ENCODE peak calls at places on chromosome 21, in five cellular contexts. One of them, this sample, is unnamed.
A peak's percentile ranks its signal among the peaks of the same experiment; 100 is the strongest.

GRCh38 chr21:26070822-26071425 is 99.6 kb downstream of the APP start:
- DNase-seq in effector memory CD4-positive, alpha-beta T cell: no peak
- DNase-seq in suprapubic skin: peak; percentile 73
- DNase-seq in H1: no peak
- DNase-seq in fibroblast of lung: peak; percentile 66
- DNase-seq in this sample: peak; percentile 20

GRCh38 chr21:35520302-35520701 is 471.2 kb upstream of the RUNX1 start:
- DNase-seq in effector memory CD4-positive, alpha-beta T cell: no peak
- DNase-seq in suprapubic skin: no peak
- DNase-seq in H1: no peak
- DNase-seq in fibroblast of lung: no peak
- DNase-seq in this sample: no peak

GRCh38 chr21:26945916-26946315 is 21.0 kb downstream of the ADAMTS5 start:
- DNase-seq in effector memory CD4-positive, alpha-beta T cell: no peak
- DNase-seq in suprapubic skin: no peak
- DNase-seq in H1: no peak
- DNase-seq in fibroblast of lung: no peak
- DNase-seq in this sample: no peak

GRCh38 chr21:34603002-34603709 is 11.8 kb downstream of the RCAN1 start:
- DNase-seq in effector memory CD4-positive, alpha-beta T cell: no peak
- DNase-seq in suprapubic skin: peak; percentile 80
- DNase-seq in H1: peak; percentile 89
- DNase-seq in fibroblast of lung: peak; percentile 79
- DNase-seq in this sample: peak; percentile 85

GRCh38 chr21:25254491-25255174 is 352.6 kb downstream of the MRPL39 start:
- DNase-seq in effector memory CD4-positive, alpha-beta T cell: no peak
- DNase-seq in suprapubic skin: no peak
- DNase-seq in H1: no peak
- DNase-seq in fibroblast of lung: no peak
- DNase-seq in this sample: peak; percentile 97

GRCh38 chr21:42263591-42264131 is 44.7 kb downstream of the ABCG1 start:
- DNase-seq in effector memory CD4-positive, alpha-beta T cell: no peak
- DNase-seq in suprapubic skin: no peak
- DNase-seq in H1: no peak
- DNase-seq in fibroblast of lung: peak; percentile 42
- DNase-seq in this sample: no peak

GRCh38 chr21:42389449-42389835 is 6.4 kb downstream of the TMPRSS3 start:
- DNase-seq in effector memory CD4-positive, alpha-beta T cell: no peak
- DNase-seq in suprapubic skin: no peak
- DNase-seq in H1: no peak
- DNase-seq in fibroblast of lung: no peak
- DNase-seq in this sample: no peak

GRCh38 chr21:41955516-41955915 is 1.7 kb upstream of the C2CD2 start:
- DNase-seq in effector memory CD4-positive, alpha-beta T cell: no peak
- DNase-seq in suprapubic skin: no peak
- DNase-seq in H1: no peak
- DNase-seq in fibroblast of lung: no peak
- DNase-seq in this sample: no peak

GRCh38 chr21:37245151-37245550 is 22.0 kb downstream of the VPS26C start:
- DNase-seq in effector memory CD4-positive, alpha-beta T cell: no peak
- DNase-seq in suprapubic skin: no peak
- DNase-seq in H1: peak; percentile 41
- DNase-seq in fibroblast of lung: no peak
- DNase-seq in this sample: no peak

GRCh38 chr21:27024316-27024715 is 57.4 kb upstream of the ADAMTS5 start:
- DNase-seq in effector memory CD4-positive, alpha-beta T cell: no peak
- DNase-seq in suprapubic skin: no peak
- DNase-seq in H1: no peak
- DNase-seq in fibroblast of lung: peak; percentile 58
- DNase-seq in this sample: no peak

GRCh38 chr21:16372546-16372945 is 642.8 kb downstream of the USP25 start:
- DNase-seq in effector memory CD4-positive, alpha-beta T cell: no peak
- DNase-seq in suprapubic skin: no peak
- DNase-seq in H1: no peak
- DNase-seq in fibroblast of lung: no peak
- DNase-seq in this sample: no peak

GRCh38 chr21:21714396-21714795 is 716.2 kb downstream of the NCAM2 start:
- DNase-seq in effector memory CD4-positive, alpha-beta T cell: no peak
- DNase-seq in suprapubic skin: no peak
- DNase-seq in H1: no peak
- DNase-seq in fibroblast of lung: peak; percentile 72
- DNase-seq in this sample: no peak

GRCh38 chr21:26460621-26461020 is 112.5 kb downstream of the CYYR1 start:
- DNase-seq in effector memory CD4-positive, alpha-beta T cell: no peak
- DNase-seq in suprapubic skin: no peak
- DNase-seq in H1: no peak
- DNase-seq in fibroblast of lung: no peak
- DNase-seq in this sample: no peak

GRCh38 chr21:28936721-28937120 is 56.0 kb downstream of the LTN1 start:
- DNase-seq in effector memory CD4-positive, alpha-beta T cell: no peak
- DNase-seq in suprapubic skin: no peak
- DNase-seq in H1: no peak
- DNase-seq in fibroblast of lung: no peak
- DNase-seq in this sample: no peak

GRCh38 chr21:41965447-41966340 is 11.9 kb upstream of the C2CD2 start:
- DNase-seq in effector memory CD4-positive, alpha-beta T cell: no peak
- DNase-seq in suprapubic skin: no peak
- DNase-seq in H1: peak; percentile 31
- DNase-seq in fibroblast of lung: no peak
- DNase-seq in this sample: no peak

GRCh38 chr21:41744028-41744940 is 22.6 kb downstream of the RIPK4 start:
- DNase-seq in effector memory CD4-positive, alpha-beta T cell: no peak
- DNase-seq in suprapubic skin: no peak
- DNase-seq in H1: no peak
- DNase-seq in fibroblast of lung: no peak
- DNase-seq in this sample: no peak

GRCh38 chr21:42627527-42628289 is 25.7 kb upstream of the PDE9A start:
- DNase-seq in effector memory CD4-positive, alpha-beta T cell: no peak
- DNase-seq in suprapubic skin: peak; percentile 34
- DNase-seq in H1: no peak
- DNase-seq in fibroblast of lung: no peak
- DNase-seq in this sample: no peak

GRCh38 chr21:21997390-21998333 is 999.5 kb downstream of the NCAM2 start:
- DNase-seq in effector memory CD4-positive, alpha-beta T cell: no peak
- DNase-seq in suprapubic skin: no peak
- DNase-seq in H1: no peak
- DNase-seq in fibroblast of lung: no peak
- DNase-seq in this sample: no peak

GRCh38 chr21:35904995-35905972 is 155.0 kb downstream of the SETD4 start:
- DNase-seq in effector memory CD4-positive, alpha-beta T cell: no peak
- DNase-seq in suprapubic skin: no peak
- DNase-seq in H1: no peak
- DNase-seq in fibroblast of lung: peak; percentile 19
- DNase-seq in this sample: no peak

GRCh38 chr21:42174173-42174572 is 44.8 kb upstream of the ABCG1 start:
- DNase-seq in effector memory CD4-positive, alpha-beta T cell: no peak
- DNase-seq in suprapubic skin: no peak
- DNase-seq in H1: no peak
- DNase-seq in fibroblast of lung: no peak
- DNase-seq in this sample: no peak

GRCh38 chr21:42942244-42942643 is 16.8 kb upstream of the ERVH48-1 start:
- DNase-seq in effector memory CD4-positive, alpha-beta T cell: no peak
- DNase-seq in suprapubic skin: no peak
- DNase-seq in H1: no peak
- DNase-seq in fibroblast of lung: no peak
- DNase-seq in this sample: no peak

GRCh38 chr21:43274946-43275310 is 106.1 kb downstream of the CRYAA start:
- DNase-seq in effector memory CD4-positive, alpha-beta T cell: no peak
- DNase-seq in suprapubic skin: no peak
- DNase-seq in H1: no peak
- DNase-seq in fibroblast of lung: no peak
- DNase-seq in this sample: no peak

GRCh38 chr21:46093668-46094400 is 4.1 kb upstream of the COL6A2 start:
- DNase-seq in effector memory CD4-positive, alpha-beta T cell: no peak
- DNase-seq in suprapubic skin: no peak
- DNase-seq in H1: peak; percentile 44
- DNase-seq in fibroblast of lung: no peak
- DNase-seq in this sample: no peak

GRCh38 chr21:16071082-16071481 is 341.3 kb downstream of the USP25 start:
- DNase-seq in effector memory CD4-positive, alpha-beta T cell: no peak
- DNase-seq in suprapubic skin: no peak
- DNase-seq in H1: no peak
- DNase-seq in fibroblast of lung: peak; percentile 55
- DNase-seq in this sample: peak; percentile 32

GRCh38 chr21:41630249-41630648 is 122.3 kb upstream of the TMPRSS2 start:
- DNase-seq in effector memory CD4-positive, alpha-beta T cell: no peak
- DNase-seq in suprapubic skin: no peak
- DNase-seq in H1: no peak
- DNase-seq in fibroblast of lung: peak; percentile 96
- DNase-seq in this sample: no peak

GRCh38 chr21:35814858-35815619 is 245.3 kb downstream of the SETD4 start:
- DNase-seq in effector memory CD4-positive, alpha-beta T cell: no peak
- DNase-seq in suprapubic skin: no peak
- DNase-seq in H1: no peak
- DNase-seq in fibroblast of lung: no peak
- DNase-seq in this sample: no peak

GRCh38 chr21:41965045-41965444 is 11.2 kb upstream of the C2CD2 start:
- DNase-seq in effector memory CD4-positive, alpha-beta T cell: no peak
- DNase-seq in suprapubic skin: no peak
- DNase-seq in H1: peak; percentile 29
- DNase-seq in fibroblast of lung: no peak
- DNase-seq in this sample: no peak

GRCh38 chr21:29939859-29940245 is at the start of gene GRIK1:
- DNase-seq in effector memory CD4-positive, alpha-beta T cell: no peak
- DNase-seq in suprapubic skin: no peak
- DNase-seq in H1: peak; percentile 70
- DNase-seq in fibroblast of lung: peak; percentile 16
- DNase-seq in this sample: no peak
- H3K27me3 ChIP-seq in effector memory CD4-positive, alpha-beta T cell: no peaks in the 10 kb centered on the region
- H3K27me3 ChIP-seq in suprapubic skin: peaks cover 48% of the 10 kb centered on the region
- H3K27me3 ChIP-seq in H1: peaks cover 44% of the 10 kb centered on the region
- H3K27me3 ChIP-seq in fibroblast of lung: peaks cover 12% of the 10 kb centered on the region
- H3K27me3 ChIP-seq in this sample: no peaks in the 10 kb centered on the region

GRCh38 chr21:44972821-44973220 is 33.0 kb downstream of the SLX9 start:
- DNase-seq in effector memory CD4-positive, alpha-beta T cell: no peak
- DNase-seq in suprapubic skin: no peak
- DNase-seq in H1: no peak
- DNase-seq in fibroblast of lung: no peak
- DNase-seq in this sample: no peak
- H3K4me1 ChIP-seq in effector memory CD4-positive, alpha-beta T cell: peaks cover 1% of the 10 kb centered on the region
- H3K4me1 ChIP-seq in suprapubic skin: peaks cover 16% of the 10 kb centered on the region
- H3K4me1 ChIP-seq in H1: no peaks in the 10 kb centered on the region
- H3K4me1 ChIP-seq in fibroblast of lung: no peaks in the 10 kb centered on the region
- H3K4me1 ChIP-seq in this sample: no peaks in the 10 kb centered on the region

DNA sequence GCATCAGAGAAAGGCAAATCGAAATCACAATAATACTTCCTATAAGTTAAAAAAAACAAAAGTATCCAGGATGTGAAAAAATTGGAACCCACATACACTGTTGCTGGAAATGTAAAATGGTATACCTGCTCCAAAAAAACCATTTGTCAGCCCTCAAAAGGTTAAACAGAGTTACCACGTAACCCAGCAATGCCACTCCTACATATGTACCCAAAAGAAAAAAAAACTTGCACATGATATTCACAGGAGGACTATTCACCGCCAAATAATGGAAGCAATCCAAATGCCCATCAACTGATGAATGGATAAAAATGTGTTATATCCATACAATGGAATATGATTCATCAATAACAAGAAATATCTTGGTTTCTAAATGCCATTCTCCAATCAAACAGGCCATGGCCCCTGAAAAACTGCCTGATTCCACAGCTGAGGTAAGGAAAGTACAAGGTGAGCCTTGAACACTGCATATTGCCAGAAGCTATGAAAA is 38.8 kb upstream of the PSMG1 start:
- DNase-seq in effector memory CD4-positive, alpha-beta T cell: no peak
- DNase-seq in suprapubic skin: no peak
- DNase-seq in H1: no peak
- DNase-seq in fibroblast of lung: no peak
- DNase-seq in this sample: no peak
- H3K36me3 ChIP-seq in effector memory CD4-positive, alpha-beta T cell: peaks cover 26% of the 10 kb centered on the region
- H3K36me3 ChIP-seq in suprapubic skin: peaks cover 52% of the 10 kb centered on the region
- H3K36me3 ChIP-seq in H1: peaks cover 58% of the 10 kb centered on the region
- H3K36me3 ChIP-seq in fibroblast of lung: no peaks in the 10 kb centered on the region
- H3K36me3 ChIP-seq in this sample: peaks cover 13% of the 10 kb centered on the region

GRCh38 chr21:33135925-33136324 is 66.0 kb downstream of the OLIG1 start:
- DNase-seq in effector memory CD4-positive, alpha-beta T cell: no peak
- DNase-seq in suprapubic skin: no peak
- DNase-seq in H1: no peak
- DNase-seq in fibroblast of lung: no peak
- DNase-seq in this sample: no peak
- H3K27me3 ChIP-seq in effector memory CD4-positive, alpha-beta T cell: no peaks in the 10 kb centered on the region
- H3K27me3 ChIP-seq in suprapubic skin: peaks cover 46% of the 10 kb centered on the region
- H3K27me3 ChIP-seq in H1: no peaks in the 10 kb centered on the region
- H3K27me3 ChIP-seq in fibroblast of lung: peaks cover 27% of the 10 kb centered on the region
- H3K27me3 ChIP-seq in this sample: no peaks in the 10 kb centered on the region

This sample was measured in HAP-1.